ENCODE peak calls at places on chromosomes 12 and 14, in seven cellular contexts. W is AG08396; R is AG10803; K is SK-N-DZ; T is effector memory CD8-positive, alpha-beta T cell; Y is C1 segment of cervical spinal cord; H is ACHN. Z is an unnamed sample.
A peak's percentile ranks its signal among the peaks of the same experiment; 100 is the strongest.

GRCh38 chr14:53034688-53035087 is 83.8 kb upstream of the FERMT2 start:
- DNase-seq in W (no peak), H (no peak), Y (no peak), K (no peak), R (no peak), T (no peak), Z (no peak)

GRCh38 chr12:49962861-49963765 is 1.4 kb downstream of the AQP5 start:
- DNase-seq in H (peak; percentile 92), T (no peak), W (no peak), R (peak; percentile 5), Y (no peak), K (no peak), Z (no peak)

GRCh38 chr12:86228656-86229055 is 27.5 kb downstream of the MGAT4C start:
- DNase-seq in T (no peak), K (no peak), W (no peak), Y (no peak), R (no peak), H (no peak), Z (no peak)

GRCh38 chr12:132046561-132046960 is 96.8 kb downstream of the EP400 start:
- DNase-seq in T (no peak), R (peak; percentile 89), Y (no peak), H (no peak), K (peak; percentile 45), W (peak; percentile 94), Z (peak; percentile 82)

GRCh38 chr12:57011438-57012424 is 4.6 kb downstream of the TAC3 start:
- DNase-seq in R (no peak), H (no peak), Y (no peak), T (no peak), K (no peak), W (no peak), Z (no peak)

GRCh38 chr14:65187421-65188049 is 85.2 kb upstream of the MAX start:
- DNase-seq in W (no peak), Y (no peak), H (no peak), R (no peak), K (no peak), T (no peak), Z (no peak)

GRCh38 chr14:30572237-30572636 is 13.3 kb downstream of the G2E3 start:
- DNase-seq in Y (no peak), T (no peak), R (no peak), K (no peak), W (no peak), H (no peak), Z (no peak)

GRCh38 chr14:57390806-57391562 is 598 bp downstream of the NAA30 start:
- DNase-seq in T (peak; percentile 42), W (peak; percentile 56), H (peak; percentile 25), R (peak; percentile 28), K (peak; percentile 23), Y (no peak), Z (peak; percentile 40)

GRCh38 chr14:77027538-77028383 is 747 bp downstream of the IRF2BPL start:
- DNase-seq in R (peak; percentile 75), T (peak; percentile 66), K (no peak), Y (no peak), H (peak; percentile 69), W (peak; percentile 79), Z (peak; percentile 79)

GRCh38 chr12:124939428-124940142 is 25.1 kb upstream of the UBC start:
- DNase-seq in H (peak; percentile 98), W (peak; percentile 83), R (peak; percentile 98), K (peak; percentile 98), Y (no peak), T (peak; percentile 95), Z (peak; percentile 94)

GRCh38 chr12:84166812-84167211 is 745.8 kb downstream of the SLC6A15 start:
- DNase-seq in K (no peak), Y (no peak), T (no peak), W (no peak), R (no peak), H (no peak), Z (no peak)

GRCh38 chr12:95516757-95517156 is 34.5 kb downstream of the USP44 start:
- DNase-seq in R (no peak), T (no peak), W (no peak), H (no peak), K (no peak), Y (no peak), Z (no peak)

GRCh38 chr12:105820407-105821140 is 318.2 kb downstream of the NUAK1 start:
- DNase-seq in R (peak; percentile 98), T (no peak), W (peak; percentile 10), H (no peak), K (no peak), Y (no peak), Z (no peak)

GRCh38 chr12:66030217-66030781 is 100.3 kb downstream of the LLPH start:
- DNase-seq in Y (no peak), K (no peak), H (no peak), T (no peak), W (no peak), R (no peak), Z (no peak)

GRCh38 chr12:51534216-51534615 is 56.8 kb upstream of the SCN8A start:
- DNase-seq in K (no peak), Y (no peak), H (no peak), W (no peak), T (no peak), R (no peak), Z (no peak)

GRCh38 chr12:115121053-115121452 is 437.1 kb upstream of the TBX3 start:
- DNase-seq in H (no peak), T (no peak), W (no peak), R (no peak), K (no peak), Y (no peak), Z (no peak)

GRCh38 chr14:23539209-23539866 is 12.2 kb downstream of the ZFHX2 start:
- DNase-seq in T (peak; percentile 27), K (peak; percentile 82), Y (no peak), W (peak; percentile 67), R (no peak), H (peak; percentile 57), Z (peak; percentile 59)